ENCODE peak calls at places on chromosomes 2 and 18, in seven cellular contexts. One of them, this sample, is unnamed.

GRCh38 chr2:227406177-227407031 is 18.7 kb upstream of the SCYGR1 start:
- DNase-seq in T-helper 2 cell: peak
- DNase-seq in stimulated activated CD4-positive, alpha-beta T cell treated with anti-CD3 and anti-CD28 coated beads, Interleukin-4, amount 100 ng/mL, for 1 hour: no peak
- DNase-seq in AG10803: peak
- DNase-seq in brain pericyte: peak
- DNase-seq in EL: peak
- DNase-seq in GM03348: peak
- DNase-seq in this sample: peak

GRCh38 chr2:9675369-9676351 is 44.9 kb upstream of the YWHAQ start:
- DNase-seq in brain pericyte: no peak
- DNase-seq in GM03348: peak
- DNase-seq in stimulated activated CD4-positive, alpha-beta T cell treated with anti-CD3 and anti-CD28 coated beads, Interleukin-4, amount 100 ng/mL, for 1 hour: no peak
- DNase-seq in AG10803: peak
- DNase-seq in EL: peak
- DNase-seq in T-helper 2 cell: no peak
- DNase-seq in this sample: no peak

GRCh38 chr2:86216577-86217555 is 17.6 kb downstream of the MRPL35 start:
- DNase-seq in AG10803: peak
- DNase-seq in GM03348: peak
- DNase-seq in stimulated activated CD4-positive, alpha-beta T cell treated with anti-CD3 and anti-CD28 coated beads, Interleukin-4, amount 100 ng/mL, for 1 hour: no peak
- DNase-seq in EL: peak
- DNase-seq in T-helper 2 cell: no peak
- DNase-seq in brain pericyte: no peak
- DNase-seq in this sample: no peak

GRCh38 chr18:9696112-9696511 is 12.0 kb upstream of the RAB31 start:
- DNase-seq in EL: no peak
- DNase-seq in stimulated activated CD4-positive, alpha-beta T cell treated with anti-CD3 and anti-CD28 coated beads, Interleukin-4, amount 100 ng/mL, for 1 hour: no peak
- DNase-seq in AG10803: peak
- DNase-seq in T-helper 2 cell: no peak
- DNase-seq in brain pericyte: no peak
- DNase-seq in GM03348: no peak
- DNase-seq in this sample: no peak

GRCh38 chr2:134295441-134295840 is 41.6 kb downstream of the MGAT5 start:
- DNase-seq in stimulated activated CD4-positive, alpha-beta T cell treated with anti-CD3 and anti-CD28 coated beads, Interleukin-4, amount 100 ng/mL, for 1 hour: no peak
- DNase-seq in GM03348: peak
- DNase-seq in brain pericyte: no peak
- DNase-seq in T-helper 2 cell: no peak
- DNase-seq in AG10803: peak
- DNase-seq in EL: peak
- DNase-seq in this sample: no peak

GRCh38 chr2:161570424-161571050 is 53.7 kb upstream of the SLC4A10 start:
- DNase-seq in AG10803: no peak
- DNase-seq in T-helper 2 cell: no peak
- DNase-seq in EL: no peak
- DNase-seq in GM03348: peak
- DNase-seq in brain pericyte: no peak
- DNase-seq in stimulated activated CD4-positive, alpha-beta T cell treated with anti-CD3 and anti-CD28 coated beads, Interleukin-4, amount 100 ng/mL, for 1 hour: no peak
- DNase-seq in this sample: no peak

GRCh38 chr2:163312723-163313122 is 423.1 kb downstream of the FIGN start:
- DNase-seq in AG10803: no peak
- DNase-seq in stimulated activated CD4-positive, alpha-beta T cell treated with anti-CD3 and anti-CD28 coated beads, Interleukin-4, amount 100 ng/mL, for 1 hour: no peak
- DNase-seq in brain pericyte: no peak
- DNase-seq in GM03348: no peak
- DNase-seq in T-helper 2 cell: no peak
- DNase-seq in EL: no peak
- DNase-seq in this sample: no peak

GRCh38 chr2:70994055-70994444 is 623 bp downstream of the TEX261 start:
- DNase-seq in T-helper 2 cell: peak
- DNase-seq in GM03348: peak
- DNase-seq in brain pericyte: no peak
- DNase-seq in stimulated activated CD4-positive, alpha-beta T cell treated with anti-CD3 and anti-CD28 coated beads, Interleukin-4, amount 100 ng/mL, for 1 hour: peak
- DNase-seq in EL: peak
- DNase-seq in AG10803: no peak
- DNase-seq in this sample: no peak

GRCh38 chr18:2540575-2540974 is 30.7 kb downstream of the METTL4 start:
- DNase-seq in GM03348: no peak
- DNase-seq in brain pericyte: no peak
- DNase-seq in T-helper 2 cell: no peak
- DNase-seq in stimulated activated CD4-positive, alpha-beta T cell treated with anti-CD3 and anti-CD28 coated beads, Interleukin-4, amount 100 ng/mL, for 1 hour: no peak
- DNase-seq in AG10803: no peak
- DNase-seq in EL: no peak
- DNase-seq in this sample: no peak

GRCh38 chr2:215843579-215843978 is 169.8 kb downstream of the MREG start:
- DNase-seq in AG10803: peak
- DNase-seq in brain pericyte: no peak
- DNase-seq in T-helper 2 cell: no peak
- DNase-seq in stimulated activated CD4-positive, alpha-beta T cell treated with anti-CD3 and anti-CD28 coated beads, Interleukin-4, amount 100 ng/mL, for 1 hour: no peak
- DNase-seq in GM03348: peak
- DNase-seq in EL: peak
- DNase-seq in this sample: no peak

GRCh38 chr2:234770081-234770506 is 181.7 kb upstream of the SH3BP4 start:
- DNase-seq in stimulated activated CD4-positive, alpha-beta T cell treated with anti-CD3 and anti-CD28 coated beads, Interleukin-4, amount 100 ng/mL, for 1 hour: no peak
- DNase-seq in GM03348: no peak
- DNase-seq in EL: no peak
- DNase-seq in AG10803: no peak
- DNase-seq in brain pericyte: peak
- DNase-seq in T-helper 2 cell: no peak
- DNase-seq in this sample: no peak

GRCh38 chr2:2719015-2719414 is 387.9 kb upstream of the MYT1L start:
- DNase-seq in brain pericyte: no peak
- DNase-seq in T-helper 2 cell: no peak
- DNase-seq in GM03348: no peak
- DNase-seq in EL: no peak
- DNase-seq in stimulated activated CD4-positive, alpha-beta T cell treated with anti-CD3 and anti-CD28 coated beads, Interleukin-4, amount 100 ng/mL, for 1 hour: no peak
- DNase-seq in AG10803: no peak
- DNase-seq in this sample: peak

GRCh38 chr2:45776160-45776955 is 124.9 kb downstream of the PRKCE start:
- DNase-seq in T-helper 2 cell: no peak
- DNase-seq in GM03348: peak
- DNase-seq in brain pericyte: no peak
- DNase-seq in EL: peak
- DNase-seq in stimulated activated CD4-positive, alpha-beta T cell treated with anti-CD3 and anti-CD28 coated beads, Interleukin-4, amount 100 ng/mL, for 1 hour: no peak
- DNase-seq in AG10803: peak
- DNase-seq in this sample: no peak

GRCh38 chr2:207111757-207112156 is 54.0 kb downstream of the KLF7 start:
- DNase-seq in GM03348: no peak
- DNase-seq in T-helper 2 cell: no peak
- DNase-seq in AG10803: no peak
- DNase-seq in stimulated activated CD4-positive, alpha-beta T cell treated with anti-CD3 and anti-CD28 coated beads, Interleukin-4, amount 100 ng/mL, for 1 hour: no peak
- DNase-seq in brain pericyte: no peak
- DNase-seq in EL: no peak
- DNase-seq in this sample: no peak

GRCh38 chr2:110745048-110745447 is 12.7 kb downstream of the ACOXL start:
- DNase-seq in GM03348: no peak
- DNase-seq in brain pericyte: no peak
- DNase-seq in T-helper 2 cell: no peak
- DNase-seq in EL: no peak
- DNase-seq in AG10803: no peak
- DNase-seq in stimulated activated CD4-positive, alpha-beta T cell treated with anti-CD3 and anti-CD28 coated beads, Interleukin-4, amount 100 ng/mL, for 1 hour: no peak
- DNase-seq in this sample: no peak

GRCh38 chr18:39305756-39306155 is 1740.2 kb upstream of the CELF4 start:
- DNase-seq in stimulated activated CD4-positive, alpha-beta T cell treated with anti-CD3 and anti-CD28 coated beads, Interleukin-4, amount 100 ng/mL, for 1 hour: no peak
- DNase-seq in EL: no peak
- DNase-seq in T-helper 2 cell: no peak
- DNase-seq in AG10803: no peak
- DNase-seq in GM03348: no peak
- DNase-seq in brain pericyte: no peak
- DNase-seq in this sample: no peak

GRCh38 chr2:149205143-149205542 is 125.2 kb upstream of the LYPD6 start:
- DNase-seq in EL: no peak
- DNase-seq in GM03348: no peak
- DNase-seq in brain pericyte: no peak
- DNase-seq in T-helper 2 cell: no peak
- DNase-seq in AG10803: no peak
- DNase-seq in stimulated activated CD4-positive, alpha-beta T cell treated with anti-CD3 and anti-CD28 coated beads, Interleukin-4, amount 100 ng/mL, for 1 hour: no peak
- DNase-seq in this sample: no peak

GRCh38 chr2:238104521-238105311 is 4.6 kb downstream of the ESPNL start:
- DNase-seq in brain pericyte: no peak
- DNase-seq in stimulated activated CD4-positive, alpha-beta T cell treated with anti-CD3 and anti-CD28 coated beads, Interleukin-4, amount 100 ng/mL, for 1 hour: no peak
- DNase-seq in GM03348: no peak
- DNase-seq in T-helper 2 cell: no peak
- DNase-seq in EL: no peak
- DNase-seq in AG10803: no peak
- DNase-seq in this sample: no peak

GRCh38 chr2:191412353-191412752 is 167.1 kb downstream of the MYO1B start:
- DNase-seq in T-helper 2 cell: no peak
- DNase-seq in GM03348: no peak
- DNase-seq in brain pericyte: no peak
- DNase-seq in AG10803: no peak
- DNase-seq in EL: no peak
- DNase-seq in stimulated activated CD4-positive, alpha-beta T cell treated with anti-CD3 and anti-CD28 coated beads, Interleukin-4, amount 100 ng/mL, for 1 hour: no peak
- DNase-seq in this sample: no peak